ENCODE peak calls at places on chromosomes 6 and 20, in ten cellular contexts. One of them, this sample, is unnamed.
A peak's percentile ranks its signal among the peaks of the same experiment; 100 is the strongest.

GRCh38 chr20:34776177-34776576 is 49.3 kb downstream of the NCOA6 start:
- DNase-seq in ovary: no peak
- DNase-seq in upper lobe of left lung: no peak
- DNase-seq in H54: no peak
- DNase-seq in heart left ventricle: no peak
- DNase-seq in adrenal gland: no peak
- DNase-seq in A549: no peak
- DNase-seq in sigmoid colon: no peak
- DNase-seq in IMR-90: no peak
- DNase-seq in testis: peak; percentile 37
- DNase-seq in this sample: no peak

GRCh38 chr6:118565317-118565960 is 17.3 kb downstream of the PLN start:
- DNase-seq in ovary: no peak
- DNase-seq in upper lobe of left lung: no peak
- DNase-seq in H54: no peak
- DNase-seq in heart left ventricle: no peak
- DNase-seq in adrenal gland: no peak
- DNase-seq in A549: peak; percentile 3
- DNase-seq in sigmoid colon: no peak
- DNase-seq in IMR-90: peak; percentile 33
- DNase-seq in testis: no peak
- DNase-seq in this sample: peak; percentile 39

GRCh38 chr20:57281900-57282299 is 15.5 kb upstream of the BMP7 start:
- DNase-seq in ovary: no peak
- DNase-seq in upper lobe of left lung: no peak
- DNase-seq in H54: no peak
- DNase-seq in heart left ventricle: no peak
- DNase-seq in adrenal gland: no peak
- DNase-seq in A549: no peak
- DNase-seq in sigmoid colon: no peak
- DNase-seq in IMR-90: no peak
- DNase-seq in testis: no peak
- DNase-seq in this sample: no peak

GRCh38 chr20:23267909-23268308 is 82.7 kb upstream of the NXT1 start:
- DNase-seq in ovary: no peak
- DNase-seq in upper lobe of left lung: no peak
- DNase-seq in H54: no peak
- DNase-seq in heart left ventricle: no peak
- DNase-seq in adrenal gland: no peak
- DNase-seq in A549: no peak
- DNase-seq in sigmoid colon: no peak
- DNase-seq in IMR-90: no peak
- DNase-seq in testis: no peak
- DNase-seq in this sample: no peak

GRCh38 chr6:26398555-26398954 is 3.5 kb upstream of the BTN3A1 start:
- DNase-seq in ovary: no peak
- DNase-seq in upper lobe of left lung: no peak
- DNase-seq in H54: no peak
- DNase-seq in heart left ventricle: no peak
- DNase-seq in adrenal gland: no peak
- DNase-seq in A549: no peak
- DNase-seq in sigmoid colon: no peak
- DNase-seq in IMR-90: no peak
- DNase-seq in testis: no peak
- DNase-seq in this sample: no peak

GRCh38 chr6:116101298-116101718 is 655 bp downstream of the NT5DC1 start:
- DNase-seq in ovary: no peak
- DNase-seq in upper lobe of left lung: peak; percentile 86
- DNase-seq in H54: no peak
- DNase-seq in heart left ventricle: no peak
- DNase-seq in adrenal gland: peak; percentile 87
- DNase-seq in A549: no peak
- DNase-seq in sigmoid colon: no peak
- DNase-seq in IMR-90: no peak
- DNase-seq in testis: peak; percentile 91
- DNase-seq in this sample: no peak

GRCh38 chr6:15365273-15365687 is 119.4 kb downstream of the JARID2 start:
- DNase-seq in ovary: peak; percentile 16
- DNase-seq in upper lobe of left lung: peak; percentile 83
- DNase-seq in H54: no peak
- DNase-seq in heart left ventricle: peak; percentile 87
- DNase-seq in adrenal gland: peak; percentile 85
- DNase-seq in A549: peak; percentile 55
- DNase-seq in sigmoid colon: peak; percentile 90
- DNase-seq in IMR-90: peak; percentile 84
- DNase-seq in testis: peak; percentile 78
- DNase-seq in this sample: peak; percentile 83

GRCh38 chr6:123316733-123317323 is 319.9 kb downstream of the TRDN start:
- DNase-seq in ovary: no peak
- DNase-seq in upper lobe of left lung: no peak
- DNase-seq in H54: no peak
- DNase-seq in heart left ventricle: no peak
- DNase-seq in adrenal gland: no peak
- DNase-seq in A549: no peak
- DNase-seq in sigmoid colon: no peak
- DNase-seq in IMR-90: peak; percentile 4
- DNase-seq in testis: no peak
- DNase-seq in this sample: peak; percentile 29

GRCh38 chr6:33197431-33198048 is 2.9 kb downstream of the RXRB start:
- DNase-seq in ovary: no peak
- DNase-seq in upper lobe of left lung: peak; percentile 79
- DNase-seq in H54: peak; percentile 81
- DNase-seq in heart left ventricle: no peak
- DNase-seq in adrenal gland: no peak
- DNase-seq in A549: peak; percentile 67
- DNase-seq in sigmoid colon: no peak
- DNase-seq in IMR-90: peak; percentile 56
- DNase-seq in testis: peak; percentile 86
- DNase-seq in this sample: peak; percentile 75

GRCh38 chr6:53059648-53060589 is 5.3 kb upstream of the FBXO9 start:
- DNase-seq in ovary: no peak
- DNase-seq in upper lobe of left lung: no peak
- DNase-seq in H54: no peak
- DNase-seq in heart left ventricle: no peak
- DNase-seq in adrenal gland: no peak
- DNase-seq in A549: no peak
- DNase-seq in sigmoid colon: no peak
- DNase-seq in IMR-90: no peak
- DNase-seq in testis: no peak
- DNase-seq in this sample: peak; percentile 43

GRCh38 chr6:6749791-6750434 is 161.4 kb downstream of the LY86 start:
- DNase-seq in ovary: peak; percentile 88
- DNase-seq in upper lobe of left lung: peak; percentile 78
- DNase-seq in H54: peak; percentile 97
- DNase-seq in heart left ventricle: no peak
- DNase-seq in adrenal gland: peak; percentile 83
- DNase-seq in A549: peak; percentile 72
- DNase-seq in sigmoid colon: peak; percentile 88
- DNase-seq in IMR-90: peak; percentile 97
- DNase-seq in testis: peak; percentile 84
- DNase-seq in this sample: peak; percentile 69

GRCh38 chr20:1489328-1489727 is 1.9 kb downstream of the SIRPB2 start:
- DNase-seq in ovary: no peak
- DNase-seq in upper lobe of left lung: no peak
- DNase-seq in H54: no peak
- DNase-seq in heart left ventricle: no peak
- DNase-seq in adrenal gland: no peak
- DNase-seq in A549: no peak
- DNase-seq in sigmoid colon: no peak
- DNase-seq in IMR-90: no peak
- DNase-seq in testis: no peak
- DNase-seq in this sample: no peak

GRCh38 chr20:1335961-1336698 is 7.2 kb upstream of the SDCBP2 start:
- DNase-seq in ovary: no peak
- DNase-seq in upper lobe of left lung: no peak
- DNase-seq in H54: no peak
- DNase-seq in heart left ventricle: peak; percentile 16
- DNase-seq in adrenal gland: no peak
- DNase-seq in A549: no peak
- DNase-seq in sigmoid colon: peak; percentile 43
- DNase-seq in IMR-90: no peak
- DNase-seq in testis: no peak
- DNase-seq in this sample: no peak

GRCh38 chr6:122476131-122476530 is 4.5 kb upstream of the SERINC1 start:
- DNase-seq in ovary: no peak
- DNase-seq in upper lobe of left lung: no peak
- DNase-seq in H54: no peak
- DNase-seq in heart left ventricle: no peak
- DNase-seq in adrenal gland: no peak
- DNase-seq in A549: peak; percentile 33
- DNase-seq in sigmoid colon: no peak
- DNase-seq in IMR-90: peak; percentile 33
- DNase-seq in testis: no peak
- DNase-seq in this sample: peak; percentile 51

GRCh38 chr20:51563597-51564332 is 21.2 kb upstream of the NFATC2 start:
- DNase-seq in ovary: peak; percentile 62
- DNase-seq in upper lobe of left lung: peak; percentile 32
- DNase-seq in H54: peak; percentile 44
- DNase-seq in heart left ventricle: peak; percentile 65
- DNase-seq in adrenal gland: peak; percentile 67
- DNase-seq in A549: peak; percentile 81
- DNase-seq in sigmoid colon: peak; percentile 86
- DNase-seq in IMR-90: peak; percentile 86
- DNase-seq in testis: peak; percentile 58
- DNase-seq in this sample: peak; percentile 82

GRCh38 chr20:51562027-51562333 is 19.5 kb upstream of the NFATC2 start:
- DNase-seq in ovary: no peak
- DNase-seq in upper lobe of left lung: no peak
- DNase-seq in H54: no peak
- DNase-seq in heart left ventricle: no peak
- DNase-seq in adrenal gland: no peak
- DNase-seq in A549: peak; percentile 26
- DNase-seq in sigmoid colon: no peak
- DNase-seq in IMR-90: peak; percentile 19
- DNase-seq in testis: no peak
- DNase-seq in this sample: no peak

GRCh38 chr20:51563141-51563596 is 20.6 kb upstream of the NFATC2 start:
- DNase-seq in ovary: no peak
- DNase-seq in upper lobe of left lung: no peak
- DNase-seq in H54: no peak
- DNase-seq in heart left ventricle: no peak
- DNase-seq in adrenal gland: peak; percentile 30
- DNase-seq in A549: no peak
- DNase-seq in sigmoid colon: no peak
- DNase-seq in IMR-90: no peak
- DNase-seq in testis: no peak
- DNase-seq in this sample: no peak

GRCh38 chr20:51560550-51561307 is 18.2 kb upstream of the NFATC2 start:
- DNase-seq in ovary: peak; percentile 35
- DNase-seq in upper lobe of left lung: no peak
- DNase-seq in H54: no peak
- DNase-seq in heart left ventricle: no peak
- DNase-seq in adrenal gland: no peak
- DNase-seq in A549: no peak
- DNase-seq in sigmoid colon: no peak
- DNase-seq in IMR-90: peak; percentile 19
- DNase-seq in testis: no peak
- DNase-seq in this sample: no peak

GRCh38 chr20:51562334-51563140 is 20.0 kb upstream of the NFATC2 start:
- DNase-seq in ovary: peak; percentile 85
- DNase-seq in upper lobe of left lung: peak; percentile 34
- DNase-seq in H54: peak; percentile 61
- DNase-seq in heart left ventricle: peak; percentile 91
- DNase-seq in adrenal gland: peak; percentile 65
- DNase-seq in A549: peak; percentile 65
- DNase-seq in sigmoid colon: peak; percentile 94
- DNase-seq in IMR-90: peak; percentile 95
- DNase-seq in testis: peak; percentile 83
- DNase-seq in this sample: peak; percentile 35
- TF ChIP-seq POLR2A in ovary: peak; percentile 88
- TF ChIP-seq POLR2A in upper lobe of left lung: no peak
- TF ChIP-seq POLR2A in H54: no peak
- TF ChIP-seq POLR2A in heart left ventricle: no peak
- TF ChIP-seq POLR2A in adrenal gland: no peak
- TF ChIP-seq POLR2A in A549: no peak
- TF ChIP-seq POLR2A in sigmoid colon: peak; percentile 33
- TF ChIP-seq POLR2A in IMR-90: peak; percentile 97
- TF ChIP-seq POLR2A in testis: no peak
- TF ChIP-seq POLR2A in this sample: no peak

GRCh38 chr20:5000263-5001173 is 792 bp downstream of the SLC23A2 start:
- DNase-seq in ovary: peak; percentile 46
- DNase-seq in upper lobe of left lung: peak; percentile 65
- DNase-seq in H54: no peak
- DNase-seq in heart left ventricle: peak; percentile 46
- DNase-seq in adrenal gland: peak; percentile 76
- DNase-seq in A549: no peak
- DNase-seq in sigmoid colon: peak; percentile 81
- DNase-seq in IMR-90: peak; percentile 18
- DNase-seq in testis: peak; percentile 73
- DNase-seq in this sample: peak; percentile 31
- TF ChIP-seq POLR2A in ovary: no peak
- TF ChIP-seq POLR2A in upper lobe of left lung: peak; percentile 45
- TF ChIP-seq POLR2A in H54: no peak
- TF ChIP-seq POLR2A in heart left ventricle: no peak
- TF ChIP-seq POLR2A in adrenal gland: no peak
- TF ChIP-seq POLR2A in A549: no peak
- TF ChIP-seq POLR2A in sigmoid colon: no peak
- TF ChIP-seq POLR2A in IMR-90: no peak
- TF ChIP-seq POLR2A in testis: no peak
- TF ChIP-seq POLR2A in this sample: no peak

GRCh38 chr6:56691201-56691595 is 48.5 kb upstream of the DST start:
- DNase-seq in ovary: no peak
- DNase-seq in upper lobe of left lung: no peak
- DNase-seq in H54: no peak
- DNase-seq in heart left ventricle: no peak
- DNase-seq in adrenal gland: no peak
- DNase-seq in A549: no peak
- DNase-seq in sigmoid colon: no peak
- DNase-seq in IMR-90: no peak
- DNase-seq in testis: no peak
- DNase-seq in this sample: no peak
- TF ChIP-seq POLR2A in ovary: no peak
- TF ChIP-seq POLR2A in upper lobe of left lung: no peak
- TF ChIP-seq POLR2A in H54: no peak
- TF ChIP-seq POLR2A in heart left ventricle: no peak
- TF ChIP-seq POLR2A in adrenal gland: no peak
- TF ChIP-seq POLR2A in A549: no peak
- TF ChIP-seq POLR2A in sigmoid colon: no peak
- TF ChIP-seq POLR2A in IMR-90: no peak
- TF ChIP-seq POLR2A in testis: no peak
- TF ChIP-seq POLR2A in this sample: no peak

DNA sequence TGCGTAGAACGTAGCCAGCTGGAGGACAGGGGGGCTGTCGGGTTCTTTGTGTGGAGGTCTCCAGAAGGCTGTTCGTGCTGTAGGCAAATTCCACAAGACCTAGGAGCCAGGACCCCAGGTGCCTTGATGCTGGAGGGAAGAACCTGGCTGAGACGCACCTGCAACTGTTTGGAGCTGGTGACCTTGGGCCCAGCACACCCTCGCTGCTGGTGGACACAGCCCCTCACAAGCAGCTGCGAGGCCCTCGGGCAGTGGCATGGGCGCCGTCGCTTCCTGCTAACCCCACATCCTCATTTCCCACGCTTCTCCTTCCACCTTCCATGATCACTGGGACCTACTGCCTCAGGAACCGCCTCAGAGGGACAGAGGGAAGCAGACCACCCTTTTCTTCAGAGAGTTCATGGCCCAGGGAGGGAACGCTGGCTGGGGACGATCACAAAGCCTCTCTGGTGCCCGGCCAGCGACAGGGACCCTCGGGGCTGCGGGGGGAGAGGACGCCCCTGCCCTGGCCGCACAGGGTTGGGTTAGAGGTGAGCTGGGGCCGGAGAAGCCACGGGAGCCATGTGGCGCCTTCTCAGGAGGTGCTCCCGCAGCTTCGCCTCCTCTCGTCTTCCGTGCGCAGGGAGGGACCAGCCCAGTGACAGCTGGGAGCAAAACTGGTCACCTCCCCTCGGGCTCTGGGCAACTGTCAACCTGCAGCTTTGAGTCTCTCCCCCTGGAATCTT is 18.4 kb downstream of the DLL1 start:
- DNase-seq in ovary: no peak
- DNase-seq in upper lobe of left lung: no peak
- DNase-seq in H54: no peak
- DNase-seq in heart left ventricle: no peak
- DNase-seq in adrenal gland: no peak
- DNase-seq in A549: no peak
- DNase-seq in sigmoid colon: no peak
- DNase-seq in IMR-90: no peak
- DNase-seq in testis: no peak
- DNase-seq in this sample: no peak
- TF ChIP-seq POLR2A in ovary: no peak
- TF ChIP-seq POLR2A in upper lobe of left lung: no peak
- TF ChIP-seq POLR2A in H54: no peak
- TF ChIP-seq POLR2A in heart left ventricle: no peak
- TF ChIP-seq POLR2A in adrenal gland: no peak
- TF ChIP-seq POLR2A in A549: no peak
- TF ChIP-seq POLR2A in sigmoid colon: no peak
- TF ChIP-seq POLR2A in IMR-90: no peak
- TF ChIP-seq POLR2A in testis: no peak
- TF ChIP-seq POLR2A in this sample: no peak